ENCODE peak calls at places on chromosome 15, in eight cellular contexts. F, C, K, S, U, X, T and W are unnamed samples. For H3K4me1, the result is how much of the 10 kb centered on the place peaks cover.

GRCh38 chr15:31106495-31107300 is 5.2 kb upstream of the TRPM1 start:
- DNase-seq in S (no peak), C (no peak), K (no peak), U (no peak), X (no peak), T (no peak), F (no peak), W (no peak)

GRCh38 chr15:78749831-78750230 is 61.4 kb downstream of the ADAMTS7 start:
- DNase-seq in K (no peak), C (no peak), S (no peak), U (no peak), F (no peak), X (no peak), T (no peak), W (no peak)

GRCh38 chr15:85582076-85582718 is 201.8 kb downstream of the AKAP13 start:
- DNase-seq in F (no peak), X (no peak), U (peak), T (peak), K (peak), S (no peak), C (peak), W (no peak)

GRCh38 chr15:83320404-83320803 is 35.9 kb upstream of the BNC1 start:
- DNase-seq in S (no peak), C (peak), F (no peak), U (peak), K (no peak), T (no peak), X (no peak), W (no peak)

GRCh38 chr15:57752426-57752825 is 45.9 kb downstream of the POLR2M start:
- DNase-seq in S (no peak), X (no peak), K (peak), T (peak), U (no peak), F (no peak), C (peak), W (peak)

GRCh38 chr15:69393831-69394491 is 20.2 kb upstream of the KIF23 start:
- DNase-seq in U (peak), T (no peak), S (no peak), K (no peak), F (no peak), C (no peak), X (no peak), W (no peak)

GRCh38 chr15:25767356-25768151 is 95.6 kb downstream of the ATP10A start:
- DNase-seq in U (no peak), F (no peak), C (no peak), S (no peak), K (no peak), T (no peak), X (no peak), W (no peak)

GRCh38 chr15:31302778-31303433 is 23.7 kb upstream of the KLF13 start:
- DNase-seq in S (no peak), K (no peak), U (no peak), F (no peak), C (no peak), X (no peak), T (no peak), W (peak)

GRCh38 chr15:29348308-29348914 is 78.8 kb upstream of the NSMCE3 start:
- DNase-seq in T (peak), C (peak), S (no peak), X (peak), U (peak), K (no peak), F (no peak), W (no peak)

GRCh38 chr15:32112101-32112500 is 81.8 kb downstream of the CHRNA7 start:
- DNase-seq in C (no peak), X (no peak), U (no peak), K (no peak), T (no peak), F (no peak), S (no peak), W (no peak)

GRCh38 chr15:33737687-33738606 is 230.3 kb upstream of the CHRM5 start:
- DNase-seq in X (no peak), U (peak), C (peak), K (peak), T (no peak), F (peak), S (peak), W (no peak)

GRCh38 chr15:33059184-33059583 is 135.3 kb downstream of the FMN1 start:
- DNase-seq in S (no peak), U (peak), C (peak), T (no peak), F (no peak), X (no peak), K (no peak), W (no peak)

GRCh38 chr15:70763120-70763949 is at the start of gene UACA:
- DNase-seq in T (peak), F (peak), K (peak), S (peak), C (peak), X (peak), U (peak), W (peak)

GRCh38 chr15:101307048-101307896 is 12.2 kb upstream of the SNRPA1 start:
- DNase-seq in K (no peak), F (no peak), T (no peak), C (no peak), X (no peak), S (no peak), U (no peak), W (no peak)

GRCh38 chr15:34610388-34610787 is 26.9 kb upstream of the GOLGA8B start:
- DNase-seq in U (no peak), X (no peak), C (no peak), S (no peak), T (no peak), F (no peak), K (no peak), W (no peak)

GRCh38 chr15:88956263-88956662 is 43.1 kb upstream of the MFGE8 start:
- DNase-seq in C (no peak), K (no peak), S (no peak), U (no peak), F (no peak), T (no peak), X (no peak), W (no peak)

GRCh38 chr15:72994778-72995177 is 57.5 kb upstream of the NEO1 start:
- DNase-seq in F (no peak), K (no peak), T (no peak), C (peak), X (peak), U (no peak), S (no peak), W (peak)

GRCh38 chr15:58443291-58443690 is 11.5 kb downstream of the LIPC start:
- DNase-seq in C (no peak), X (no peak), T (no peak), U (no peak), F (no peak), K (no peak), S (no peak), W (no peak)

GRCh38 chr15:40637221-40637745 is 43.2 kb downstream of the KNL1 start:
- DNase-seq in S (no peak), F (no peak), C (no peak), X (no peak), U (peak), T (no peak), K (no peak), W (no peak)

GRCh38 chr15:75727031-75727531 is 14.4 kb upstream of the CSPG4 start:
- DNase-seq in F (no peak), X (peak), T (no peak), C (no peak), S (peak), K (no peak), U (no peak), W (no peak)

GRCh38 chr15:65836665-65837064 is 32.6 kb upstream of the RAB11A start:
- DNase-seq in X (no peak), S (no peak), F (no peak), C (no peak), T (no peak), K (no peak), U (no peak), W (no peak)

GRCh38 chr15:89776274-89777072 is at the start of gene MESP2:
- DNase-seq in U (peak), X (peak), C (peak), F (peak), K (peak), S (peak), T (peak), W (peak)

GRCh38 chr15:94968133-94968532 is 736.8 kb downstream of the MCTP2 start:
- DNase-seq in K (no peak), U (no peak), T (no peak), X (no peak), S (no peak), F (no peak), C (no peak), W (no peak)

GRCh38 chr15:65310431-65311137 is 6.1 kb downstream of the RNU5B-1 start:
- DNase-seq in S (no peak), K (no peak), U (no peak), X (no peak), F (no peak), T (no peak), C (peak), W (no peak)

GRCh38 chr15:77538793-77539487 is 93.8 kb downstream of the LINGO1 start:
- DNase-seq in T (no peak), X (no peak), S (no peak), K (peak), U (no peak), F (no peak), C (no peak), W (no peak)

GRCh38 chr15:70605606-70606410 is 157.6 kb downstream of the UACA start:
- DNase-seq in U (peak), S (peak), X (peak), T (peak), C (peak), K (peak), F (no peak), W (peak)

GRCh38 chr15:88648357-88649214 is 9.8 kb downstream of the ISG20 start:
- DNase-seq in C (no peak), F (no peak), U (peak), X (no peak), K (peak), S (no peak), T (peak), W (no peak)

GRCh38 chr15:71155534-71155933 is 40.3 kb downstream of the THSD4 start:
- DNase-seq in T (no peak), S (no peak), C (no peak), F (no peak), U (no peak), K (no peak), X (no peak), W (no peak)

GRCh38 chr15:67601008-67601620 is 58.6 kb downstream of the MAP2K5 start:
- DNase-seq in X (no peak), U (peak), K (no peak), F (no peak), S (no peak), T (no peak), C (peak), W (no peak)

GRCh38 chr15:77857419-77857818 is 220.1 kb downstream of the TBC1D2B start:
- DNase-seq in X (no peak), K (no peak), F (no peak), S (no peak), T (no peak), U (no peak), C (no peak), W (no peak)

GRCh38 chr15:100544290-100544945 is 15.7 kb upstream of the CERS3 start:
- DNase-seq in U (no peak), T (no peak), K (no peak), C (no peak), S (no peak), F (no peak), X (no peak), W (no peak)

GRCh38 chr15:74584779-74585178 is 30.9 kb upstream of the CLK3 start:
- DNase-seq in K (no peak), C (no peak), X (no peak), U (no peak), T (no peak), S (peak), F (no peak), W (no peak)

GRCh38 chr15:36809380-36809779 is 230.0 kb downstream of the CDIN1 start:
- DNase-seq in U (no peak), C (no peak), T (no peak), K (no peak), F (no peak), S (no peak), X (no peak), W (no peak)

GRCh38 chr15:36805278-36805677 is 225.9 kb downstream of the CDIN1 start:
- DNase-seq in T (no peak), X (no peak), K (no peak), F (no peak), S (no peak), C (no peak), U (no peak), W (no peak)

GRCh38 chr15:36807134-36807764 is 227.8 kb downstream of the CDIN1 start:
- DNase-seq in C (no peak), T (no peak), F (no peak), S (no peak), K (no peak), X (no peak), U (peak), W (no peak)

GRCh38 chr15:36810656-36811449 is 231.4 kb downstream of the CDIN1 start:
- DNase-seq in K (no peak), X (no peak), C (no peak), F (no peak), T (no peak), U (no peak), S (no peak), W (no peak)

DNA sequence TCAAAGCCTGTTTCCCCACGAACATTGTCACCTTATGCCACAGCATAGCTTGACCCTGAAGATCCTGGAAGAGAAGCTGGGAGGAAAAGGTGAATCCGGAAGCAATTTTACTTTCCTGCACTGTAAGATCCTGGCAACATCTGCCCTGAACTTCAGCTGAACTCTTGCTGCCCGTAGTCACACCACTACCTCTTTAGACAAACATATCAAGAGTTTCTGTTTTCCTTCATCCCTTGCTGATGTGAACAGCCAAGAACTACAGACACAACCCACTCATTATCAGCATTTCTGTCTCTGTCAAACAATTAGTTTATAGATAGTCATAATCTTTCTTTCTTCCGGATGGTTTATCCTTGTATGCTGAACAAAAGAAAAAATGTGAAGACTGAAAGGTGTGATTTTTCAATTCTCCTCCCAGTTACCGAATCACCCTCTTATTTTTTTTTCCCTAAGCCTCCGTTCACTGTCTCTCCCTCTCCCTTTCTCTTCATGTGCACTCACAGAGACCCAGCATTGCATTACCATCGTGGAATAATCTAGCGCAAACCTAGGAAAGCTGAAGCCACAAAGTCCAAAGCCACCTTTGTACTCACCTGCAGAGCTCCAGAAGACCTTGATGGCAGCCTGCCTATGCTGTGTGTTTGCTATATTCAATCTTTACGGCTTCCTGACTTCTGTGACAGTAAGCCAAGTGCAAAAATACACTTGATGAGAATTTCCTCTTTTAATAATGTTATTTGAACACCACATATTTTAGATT is 229.2 kb downstream of the CDIN1 start:
- DNase-seq in C (peak), U (peak), K (peak), X (no peak), S (no peak), T (no peak), F (no peak), W (no peak)
- H3K4me1 ChIP-seq in C (half or more), U (under half), K (under half), X (under half), S (under half), T (under half), F (under half), W (under half)

DNA sequence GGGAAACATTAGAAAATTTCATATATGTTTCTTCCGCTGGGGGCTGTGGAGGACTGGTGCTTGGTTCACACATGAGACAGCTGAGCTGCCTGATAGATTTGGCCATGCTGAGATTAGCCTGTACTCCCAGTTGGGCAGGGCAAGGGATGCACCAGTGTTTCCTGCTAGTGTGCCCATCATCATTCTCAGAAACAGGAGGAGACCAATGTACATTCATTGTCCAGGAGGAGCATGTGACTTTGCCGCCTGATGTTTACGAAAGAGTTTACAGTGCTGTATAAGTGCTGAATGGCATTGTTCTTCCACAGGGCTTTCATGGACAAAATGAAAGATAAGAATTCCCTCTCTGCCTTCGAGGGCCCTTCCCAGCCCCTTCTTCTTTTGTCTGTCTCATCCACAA is 311.1 kb upstream of the THBS1 start:
- DNase-seq in K (no peak), C (no peak), T (no peak), S (no peak), X (no peak), F (no peak), U (no peak), W (no peak)
- H3K4me1 ChIP-seq in K (half or more), C (under half), T (under half), S (under half), X (under half), F (under half), U (under half), W (under half)

GRCh38 chr15:60297047-60297446 is 100.7 kb downstream of the ANXA2 start:
- DNase-seq in C (no peak), U (no peak), T (no peak), F (no peak), S (no peak), K (no peak), X (no peak), W (no peak)
- H3K4me1 ChIP-seq in C (under half), U (under half), T (under half), F (under half), S (under half), K (under half), X (under half), W (under half)

DNA sequence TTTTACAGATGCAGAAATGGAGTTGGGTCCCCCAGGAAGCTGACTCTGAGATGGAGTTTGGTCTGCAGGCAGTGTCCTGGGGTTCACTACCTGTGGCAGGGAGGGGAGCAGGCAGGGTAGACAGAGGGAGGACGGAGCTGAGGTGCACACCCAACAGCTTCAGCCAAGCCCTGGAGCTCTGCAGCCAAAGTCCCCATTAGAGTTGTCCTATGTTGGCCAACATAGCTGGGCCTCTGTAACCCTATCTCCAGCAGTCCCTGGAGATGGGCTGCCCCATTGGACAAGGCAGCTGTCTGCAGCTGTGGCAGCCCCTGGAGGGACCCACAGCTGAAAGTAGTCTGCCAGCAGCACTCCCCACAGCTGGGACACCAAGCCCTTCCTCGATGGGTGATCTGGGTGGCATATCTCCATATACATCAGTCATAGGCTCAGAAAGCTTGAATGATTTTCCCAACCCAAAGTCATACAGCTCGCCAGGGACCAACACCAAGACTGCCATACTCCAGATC is 32.0 kb downstream of the STARD5 start:
- DNase-seq in U (no peak), K (no peak), S (no peak), C (no peak), T (no peak), X (no peak), F (no peak), W (no peak)
- H3K4me1 ChIP-seq in U (under half), K (under half), S (under half), C (under half), T (under half), X (under half), F (under half), W (under half)

GRCh38 chr15:63514533-63514943 is 10.1 kb downstream of the USP3 start:
- DNase-seq in X (no peak), K (peak), F (no peak), T (peak), U (peak), C (peak), S (no peak), W (no peak)
- H3K4me1 ChIP-seq in X (under half), K (half or more), F (under half), T (under half), U (under half), C (under half), S (under half), W (half or more)

DNA sequence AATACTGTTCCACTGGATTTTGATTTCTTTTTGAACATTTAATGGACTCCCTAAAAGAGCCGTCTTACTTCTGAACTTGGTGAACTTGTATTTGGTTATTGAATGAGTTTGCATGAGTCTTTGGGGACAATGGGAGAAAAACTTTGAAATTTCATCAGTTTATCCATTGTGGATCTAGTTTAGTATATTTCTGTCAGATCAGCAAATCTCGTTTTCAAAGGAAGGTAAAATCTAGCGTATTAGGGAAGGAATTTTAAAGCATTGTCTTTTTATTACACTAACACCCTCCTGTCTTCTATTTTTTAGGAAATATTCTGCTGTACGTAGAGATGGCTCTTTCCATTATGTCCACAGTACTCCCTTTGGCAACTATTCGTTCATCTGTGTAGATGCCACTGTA is 12.8 kb downstream of the TMEM62 start:
- DNase-seq in K (no peak), F (no peak), C (no peak), T (no peak), S (no peak), U (no peak), X (no peak), W (no peak)
- H3K4me1 ChIP-seq in K (under half), F (under half), C (under half), T (under half), S (under half), U (under half), X (under half), W (under half)